ENCODE peak calls at places on chromosomes 13 and 19, in nine cellular contexts. M, I, B, T, V, N, F, Y and K are unnamed samples.

GRCh38 chr19:56837892-56838679 is 2.4 kb downstream of the PEG3 start:
- DNase-seq in M (no peak), I (peak), B (no peak), T (peak), V (no peak), N (peak), F (no peak), Y (peak), K (peak)

GRCh38 chr19:12833747-12834417 is 497 bp downstream of the RTBDN start:
- DNase-seq in M (no peak), I (no peak), B (peak), T (peak), V (peak), N (peak), F (no peak), Y (no peak), K (no peak)

GRCh38 chr19:38676878-38677646 is 29.6 kb downstream of the ACTN4 start:
- DNase-seq in M (no peak), I (no peak), B (no peak), T (no peak), V (no peak), N (peak), F (no peak), Y (no peak), K (peak)

GRCh38 chr19:19822148-19822429 is 539 bp upstream of the ZNF506 start:
- DNase-seq in M (no peak), I (no peak), B (no peak), T (no peak), V (no peak), N (peak), F (no peak), Y (no peak), K (no peak)

GRCh38 chr13:109254271-109254670 is 532.1 kb downstream of the IRS2 start:
- DNase-seq in M (no peak), I (no peak), B (no peak), T (no peak), V (no peak), N (no peak), F (no peak), Y (no peak), K (no peak)

GRCh38 chr13:30985637-30986205 is 53.3 kb downstream of the TEX26 start:
- DNase-seq in M (no peak), I (no peak), B (no peak), T (peak), V (no peak), N (no peak), F (peak), Y (no peak), K (no peak)

GRCh38 chr13:25733696-25734435 is 317.9 kb downstream of the SHISA2 start:
- DNase-seq in M (no peak), I (no peak), B (no peak), T (no peak), V (no peak), N (no peak), F (peak), Y (no peak), K (no peak)

GRCh38 chr13:78759704-78760103 is 100.7 kb upstream of the OBI1 start:
- DNase-seq in M (no peak), I (no peak), B (no peak), T (no peak), V (no peak), N (no peak), F (no peak), Y (no peak), K (no peak)

GRCh38 chr13:68938639-68939038 is 1169.0 kb upstream of the ATXN8OS start:
- DNase-seq in M (no peak), I (no peak), B (no peak), T (no peak), V (no peak), N (no peak), F (no peak), Y (no peak), K (no peak)

GRCh38 chr13:47853236-47853635 is 147.8 kb downstream of the SUCLA2 start:
- DNase-seq in M (no peak), I (no peak), B (no peak), T (peak), V (no peak), N (no peak), F (peak), Y (no peak), K (no peak)

GRCh38 chr19:43984687-43985000 is 656 bp downstream of the ZNF155 start:
- DNase-seq in M (no peak), I (no peak), B (no peak), T (no peak), V (no peak), N (peak), F (no peak), Y (peak), K (no peak)

GRCh38 chr13:112635323-112635722 is 47.4 kb upstream of the TUBGCP3 start:
- DNase-seq in M (no peak), I (no peak), B (no peak), T (no peak), V (no peak), N (no peak), F (no peak), Y (no peak), K (peak)

GRCh38 chr19:30710721-30711120 is 338.5 kb downstream of the ZNF536 start:
- DNase-seq in M (no peak), I (no peak), B (no peak), T (no peak), V (no peak), N (no peak), F (no peak), Y (no peak), K (no peak)

GRCh38 chr13:43830481-43830873 is 43.7 kb upstream of the ENOX1 start:
- DNase-seq in M (no peak), I (no peak), B (no peak), T (peak), V (no peak), N (no peak), F (peak), Y (no peak), K (no peak)

GRCh38 chr19:50838239-50838638 is 4.9 kb upstream of the KLK15 start:
- DNase-seq in M (no peak), I (no peak), B (no peak), T (peak), V (no peak), N (no peak), F (no peak), Y (no peak), K (no peak)

GRCh38 chr13:30196025-30196424 is 111.3 kb downstream of the KATNAL1 start:
- DNase-seq in M (no peak), I (no peak), B (no peak), T (peak), V (no peak), N (no peak), F (peak), Y (no peak), K (no peak)

GRCh38 chr19:11404588-11405258 is 14.4 kb downstream of the RGL3 start:
- DNase-seq in M (no peak), I (no peak), B (no peak), T (no peak), V (no peak), N (no peak), F (no peak), Y (no peak), K (no peak)

GRCh38 chr13:75489502-75490263 is 7.7 kb upstream of the TBC1D4 start:
- DNase-seq in M (no peak), I (no peak), B (no peak), T (peak), V (peak), N (no peak), F (peak), Y (no peak), K (no peak)

DNA sequence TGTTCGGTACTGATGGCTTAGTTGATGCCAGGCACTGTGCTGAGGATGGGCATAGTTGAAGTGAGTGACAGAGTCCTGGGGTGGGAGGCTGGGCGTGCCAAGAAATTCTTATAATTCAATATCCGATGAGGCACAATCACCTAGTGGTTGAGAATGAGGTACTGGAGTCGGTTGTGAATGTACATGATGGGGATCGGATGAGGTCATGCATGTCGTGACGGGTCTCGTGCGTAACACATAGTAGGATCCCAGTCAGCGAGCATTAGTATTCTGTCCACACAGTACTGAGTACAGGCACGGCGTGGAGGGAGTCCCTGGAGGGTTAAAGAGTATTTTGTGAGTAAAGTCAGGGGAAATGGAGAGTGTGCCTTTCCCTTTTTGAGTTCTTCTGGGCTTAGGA is 2.8 kb downstream of the SAFB start:
- DNase-seq in M (no peak), I (no peak), B (no peak), T (no peak), V (no peak), N (no peak), F (no peak), Y (no peak), K (no peak)
- H3K27ac ChIP-seq in M (peak), I (no peak), B (no peak), T (peak), V (no peak), N (no peak), F (no peak), Y (peak), K (no peak)

GRCh38 chr19:611506-611869 is 21.8 kb downstream of the HCN2 start:
- DNase-seq in M (peak), I (no peak), B (peak), T (peak), V (no peak), N (no peak), F (peak), Y (no peak), K (no peak)

GRCh38 chr19:610801-611505 is 21.3 kb downstream of the HCN2 start:
- DNase-seq in M (peak), I (no peak), B (peak), T (peak), V (peak), N (peak), F (peak), Y (peak), K (peak)

GRCh38 chr19:609001-609340 is 19.3 kb downstream of the HCN2 start:
- DNase-seq in M (no peak), I (no peak), B (no peak), T (no peak), V (peak), N (peak), F (no peak), Y (peak), K (no peak)

GRCh38 chr19:608155-609000 is 18.7 kb downstream of the HCN2 start:
- DNase-seq in M (no peak), I (no peak), B (no peak), T (no peak), V (no peak), N (no peak), F (no peak), Y (no peak), K (no peak)

DNA sequence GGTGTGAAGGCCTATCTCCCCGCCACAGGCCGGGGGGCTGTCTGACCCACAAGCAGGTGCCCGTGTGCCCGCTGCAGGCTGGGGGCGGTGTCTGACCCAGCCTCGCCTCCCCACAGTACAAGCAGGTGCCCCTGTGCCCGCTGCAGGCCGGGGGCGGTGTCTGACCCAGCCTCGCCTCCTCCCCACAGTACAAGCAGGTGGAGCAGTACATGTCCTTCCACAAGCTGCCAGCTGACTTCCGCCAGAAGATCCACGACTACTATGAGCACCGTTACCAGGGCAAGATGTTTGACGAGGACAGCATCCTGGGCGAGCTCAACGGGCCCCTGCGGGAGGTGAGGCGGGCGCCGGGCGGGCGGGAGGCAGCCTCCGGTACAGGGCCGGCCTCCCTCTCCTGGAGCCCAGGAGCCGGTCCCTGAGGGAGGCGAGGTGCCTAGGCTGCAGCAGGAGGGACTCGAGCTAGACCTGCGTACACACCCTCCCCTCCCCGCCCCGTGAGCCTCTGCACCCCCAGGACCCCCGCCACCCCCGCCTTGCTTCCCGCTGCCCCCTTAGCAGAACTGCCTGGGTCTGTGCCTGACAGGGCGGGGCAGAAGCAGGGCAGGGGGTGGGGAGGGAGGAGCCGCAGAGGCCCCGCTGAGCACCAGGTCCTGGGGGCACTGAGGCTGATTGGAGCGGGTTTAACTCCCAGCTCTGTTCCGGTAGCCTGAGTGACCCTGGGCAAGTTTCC is 20.6 kb downstream of the HCN2 start:
- DNase-seq in M (peak), I (no peak), B (peak), T (peak), V (peak), N (no peak), F (no peak), Y (no peak), K (no peak)
- H3K27ac ChIP-seq in M (peak), I (peak), B (peak), T (no peak), V (peak), N (no peak), F (peak), Y (no peak), K (peak)

DNA sequence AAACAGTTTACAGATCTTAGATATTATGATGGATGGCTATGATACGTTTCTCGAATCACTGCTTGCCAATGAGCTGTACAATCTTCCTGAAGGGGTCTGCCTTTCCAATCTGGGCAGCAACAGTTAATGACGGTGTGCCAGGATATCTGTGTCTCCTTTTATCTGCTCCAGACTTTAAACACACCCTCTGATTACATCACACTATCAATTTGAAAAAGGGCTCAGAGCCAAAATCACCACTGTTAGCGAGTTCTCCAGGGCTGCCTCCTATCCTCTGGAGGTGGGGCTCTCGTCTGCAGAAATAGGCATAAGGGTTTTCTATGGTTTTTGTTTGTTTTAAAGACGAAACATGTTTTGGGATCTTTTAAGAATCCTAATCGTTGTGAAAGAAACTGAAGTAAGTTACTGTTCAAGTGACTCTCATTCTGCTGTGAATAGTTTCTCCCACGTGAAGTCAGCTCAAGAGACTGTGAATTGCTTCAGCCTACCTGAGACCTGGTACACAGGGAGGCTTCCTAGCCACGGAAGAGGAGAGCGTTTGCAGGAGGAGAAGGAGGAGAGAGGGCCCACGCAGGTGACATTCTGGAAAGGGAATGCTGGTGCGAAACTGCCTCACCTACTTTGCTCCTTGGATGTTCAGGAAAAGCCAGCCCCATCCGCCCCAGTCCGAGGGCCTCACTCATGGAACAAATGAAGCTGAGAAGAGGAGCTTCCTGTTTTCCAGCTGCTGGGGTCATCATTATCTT is 15.2 kb upstream of the GJA3 start:
- DNase-seq in M (no peak), I (no peak), B (no peak), T (no peak), V (no peak), N (no peak), F (no peak), Y (no peak), K (no peak)
- H3K27ac ChIP-seq in M (no peak), I (no peak), B (no peak), T (no peak), V (peak), N (no peak), F (no peak), Y (no peak), K (no peak)

GRCh38 chr19:6802336-6803035 is 30.0 kb downstream of the VAV1 start:
- DNase-seq in M (peak), I (no peak), B (peak), T (peak), V (peak), N (peak), F (no peak), Y (peak), K (no peak)
- H3K27ac ChIP-seq in M (peak), I (no peak), B (peak), T (no peak), V (peak), N (peak), F (no peak), Y (no peak), K (no peak)

DNA sequence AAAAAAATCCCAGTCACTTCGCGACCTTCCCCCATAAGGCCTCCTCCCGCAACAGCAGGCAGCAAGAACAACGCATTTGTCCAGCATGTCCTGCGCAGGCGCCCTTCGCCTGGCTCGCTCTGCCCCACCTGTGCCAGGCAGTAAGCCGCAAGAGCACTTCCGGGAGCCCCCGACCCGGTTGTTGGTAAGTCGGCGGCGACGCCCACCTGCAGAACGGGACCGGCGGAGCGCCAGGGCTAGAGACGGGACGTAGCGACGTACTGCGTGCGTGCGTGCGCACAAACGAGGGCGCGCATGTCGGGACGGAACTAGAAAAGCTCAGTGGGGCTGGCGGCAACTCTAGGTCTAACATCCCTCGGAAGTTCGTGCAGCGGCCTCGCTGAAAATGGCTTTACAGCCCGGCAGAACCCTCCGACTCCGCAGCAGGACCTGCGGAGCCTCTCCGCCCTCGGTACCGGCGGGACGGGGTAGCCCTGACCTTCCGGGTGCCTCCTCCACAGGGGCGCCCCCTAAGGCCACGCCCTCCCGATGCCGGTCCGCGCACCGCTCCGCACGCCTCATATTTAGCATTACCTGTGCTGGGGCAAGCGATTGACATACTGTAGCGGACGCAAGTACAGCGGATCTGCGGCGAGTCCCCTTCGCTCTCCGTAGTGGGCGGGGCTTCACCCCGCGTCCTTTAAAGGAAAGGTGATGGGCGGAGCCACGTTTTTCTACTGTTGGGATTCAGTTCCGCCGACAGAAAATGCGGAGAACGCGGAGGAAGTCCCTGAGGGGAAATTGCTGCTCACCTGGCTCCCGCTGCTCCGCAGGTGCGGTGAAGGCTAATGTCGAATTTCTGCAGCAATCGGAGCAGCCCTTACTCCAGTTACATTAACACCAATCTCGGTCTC is at the start of gene MTIF3:
- DNase-seq in M (peak), I (peak), B (peak), T (peak), V (peak), N (peak), F (peak), Y (peak), K (peak)
- H3K27ac ChIP-seq in M (peak), I (peak), B (peak), T (peak), V (peak), N (peak), F (peak), Y (peak), K (peak)

GRCh38 chr19:34393031-34393430 is 11.2 kb upstream of the PDCD2L start:
- DNase-seq in M (no peak), I (no peak), B (no peak), T (no peak), V (no peak), N (no peak), F (no peak), Y (no peak), K (no peak)
- H3K27ac ChIP-seq in M (no peak), I (no peak), B (no peak), T (no peak), V (no peak), N (no peak), F (no peak), Y (peak), K (no peak)

GRCh38 chr19:3364501-3364858 is 1.9 kb upstream of the NFIC start:
- DNase-seq in M (no peak), I (no peak), B (no peak), T (no peak), V (no peak), N (no peak), F (no peak), Y (no peak), K (no peak)
- H3K27ac ChIP-seq in M (no peak), I (peak), B (no peak), T (no peak), V (peak), N (no peak), F (no peak), Y (peak), K (peak)

GRCh38 chr13:40637644-40638043 is 28.8 kb downstream of the FOXO1 start:
- DNase-seq in M (no peak), I (no peak), B (no peak), T (no peak), V (peak), N (no peak), F (no peak), Y (no peak), K (no peak)
- H3K27ac ChIP-seq in M (no peak), I (no peak), B (no peak), T (peak), V (no peak), N (no peak), F (no peak), Y (peak), K (no peak)